ENCODE peak calls at places on chromosome 1, in eight cellular contexts. V is thyroid gland, O is thoracic aorta, T is AG04450, U is breast epithelium, B is PC-3, S is brain microvascular endothelial cell, M is astrocyte of the cerebellum. K is an unnamed sample.

GRCh38 chr1:38028671-38029070 is 16.1 kb downstream of the UTP11 start:
- DNase-seq in V (no peak), O (no peak), T (no peak), U (no peak), B (no peak), S (no peak), M (no peak), K (no peak)

GRCh38 chr1:152110860-152111514 is 4.3 kb downstream of the TCHH start:
- DNase-seq in V (no peak), O (no peak), T (no peak), U (no peak), B (peak; percentile 50), S (peak; percentile 20), M (no peak), K (peak; percentile 48)

GRCh38 chr1:7501259-7501560 is 269.9 kb upstream of the VAMP3 start:
- DNase-seq in V (no peak), O (no peak), T (no peak), U (no peak), B (no peak), S (no peak), M (no peak), K (no peak)

GRCh38 chr1:108692724-108693655 is 880 bp downstream of the PRPF38B start:
- DNase-seq in V (peak; percentile 40), O (no peak), T (peak; percentile 8), U (peak; percentile 56), B (peak; percentile 49), S (peak; percentile 47), M (peak; percentile 46), K (peak; percentile 79)

GRCh38 chr1:227938911-227939790 is 8.6 kb downstream of the WNT9A start:
- DNase-seq in V (no peak), O (no peak), T (no peak), U (peak; percentile 47), B (no peak), S (no peak), M (no peak), K (no peak)

GRCh38 chr1:219085082-219085481 is 88.6 kb upstream of the LYPLAL1 start:
- DNase-seq in V (no peak), O (no peak), T (no peak), U (no peak), B (peak; percentile 89), S (no peak), M (no peak), K (peak; percentile 86)

GRCh38 chr1:237126180-237126579 is 84.2 kb downstream of the RYR2 start:
- DNase-seq in V (no peak), O (no peak), T (no peak), U (no peak), B (no peak), S (no peak), M (no peak), K (no peak)

GRCh38 chr1:1996207-1996651 is 7.4 kb downstream of the CFAP74 start:
- DNase-seq in V (no peak), O (no peak), T (no peak), U (no peak), B (no peak), S (no peak), M (no peak), K (no peak)

GRCh38 chr1:9542425-9542824 is 3.2 kb downstream of the SLC25A33 start:
- DNase-seq in V (peak; percentile 43), O (no peak), T (no peak), U (no peak), B (peak; percentile 34), S (peak; percentile 12), M (peak; percentile 48), K (peak; percentile 61)

DNA sequence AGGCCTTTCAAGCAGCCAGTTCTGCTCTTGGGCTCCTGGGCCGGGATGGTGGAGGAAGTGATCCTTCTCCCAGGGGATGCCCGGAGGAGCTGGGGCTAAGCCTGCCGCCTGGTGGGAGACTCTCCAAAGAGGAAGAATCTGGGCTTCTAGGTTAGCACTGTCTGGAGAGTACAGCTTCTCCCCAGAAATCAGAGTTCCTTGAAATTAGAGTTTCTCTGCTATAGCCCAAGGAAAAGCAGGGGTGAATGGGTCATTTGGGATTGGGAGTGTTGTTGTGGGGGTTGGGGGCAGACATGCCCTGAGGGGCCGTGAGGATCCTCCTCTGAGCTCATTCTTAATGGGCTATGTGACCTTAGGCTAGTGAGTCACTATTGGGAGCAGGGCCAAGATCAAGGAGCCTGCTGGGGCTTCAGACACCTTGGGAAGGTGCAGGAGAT is 6.5 kb downstream of the LGR6 start:
- DNase-seq in V (no peak), O (no peak), T (no peak), U (no peak), B (peak; percentile 81), S (no peak), M (no peak), K (no peak)
- TF ChIP-seq CTCF in V (no peak), O (peak; percentile 26), T (no peak), U (no peak), B (no peak), S (peak; percentile 31), M (no peak), K (no peak)

GRCh38 chr1:167616521-167616920 is 13.5 kb upstream of the RCSD1 start:
- DNase-seq in V (no peak), O (no peak), T (no peak), U (no peak), B (no peak), S (no peak), M (no peak), K (no peak)
- H3K4me3 ChIP-seq in V (no peak overlapping the region), O (no peak overlapping the region), T (no peak overlapping the region), U (no peak overlapping the region), B (no peak overlapping the region), S (no peak overlapping the region), M (no peak overlapping the region), K (no peak overlapping the region)

DNA sequence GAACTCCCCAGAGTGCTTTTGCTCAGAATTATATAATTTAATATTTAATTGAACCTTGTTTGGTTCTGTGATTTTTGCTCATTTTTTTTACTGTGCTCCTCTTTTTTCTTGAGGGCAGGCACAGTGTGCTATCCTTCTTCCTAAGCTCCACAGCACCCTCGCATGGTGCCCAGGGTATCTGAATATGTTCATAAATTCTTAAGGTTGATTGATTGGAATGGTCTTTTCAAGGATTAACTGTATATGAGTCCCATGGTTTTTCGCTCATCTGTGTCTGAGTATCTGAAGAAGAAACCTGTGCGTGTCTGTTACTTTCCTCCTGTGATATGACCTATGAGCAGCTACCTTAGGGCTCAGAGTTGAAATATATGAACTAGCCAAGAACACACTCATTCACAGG is 393.7 kb downstream of the HLX start:
- DNase-seq in V (no peak), O (no peak), T (no peak), U (no peak), B (peak; percentile 68), S (no peak), M (no peak), K (no peak)
- TF ChIP-seq CTCF in V (no peak), O (no peak), T (no peak), U (no peak), B (peak; percentile 81), S (no peak), M (no peak), K (peak; percentile 13)

GRCh38 chr1:23913212-23913880 is at the start of gene CNR2:
- DNase-seq in V (peak; percentile 88), O (no peak), T (no peak), U (no peak), B (no peak), S (no peak), M (no peak), K (no peak)
- H3K4me3 ChIP-seq in V (no peak within 1 kb of the TSS), O (no peak within 1 kb of the TSS), T (no peak within 1 kb of the TSS), U (no peak within 1 kb of the TSS), B (no peak within 1 kb of the TSS), S (no peak within 1 kb of the TSS), M (no peak within 1 kb of the TSS), K (no peak within 1 kb of the TSS)

DNA sequence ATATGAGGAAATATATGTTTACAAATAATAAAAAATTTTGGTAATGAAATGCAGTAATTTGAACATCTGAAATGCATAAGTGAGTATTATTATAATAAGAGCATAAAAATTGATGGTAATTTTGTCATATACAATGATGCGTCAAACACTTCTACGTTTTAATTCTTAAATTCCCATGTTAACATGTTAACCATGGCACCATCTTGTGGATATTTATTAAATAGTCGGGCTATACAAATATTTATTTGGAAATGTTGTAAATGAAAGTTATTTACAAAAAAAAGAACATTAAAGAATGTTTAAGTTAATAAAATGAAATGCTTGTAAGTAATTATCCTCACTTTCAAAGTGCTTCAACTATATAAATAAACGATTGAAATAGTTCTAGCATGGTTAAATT is 57.2 kb upstream of the C1orf185 start:
- DNase-seq in V (no peak), O (no peak), T (no peak), U (no peak), B (peak; percentile 50), S (no peak), M (no peak), K (peak; percentile 35)
- TF ChIP-seq CTCF in V (no peak), O (no peak), T (no peak), U (peak; percentile 21), B (peak; percentile 58), S (no peak), M (no peak), K (peak; percentile 25)

DNA sequence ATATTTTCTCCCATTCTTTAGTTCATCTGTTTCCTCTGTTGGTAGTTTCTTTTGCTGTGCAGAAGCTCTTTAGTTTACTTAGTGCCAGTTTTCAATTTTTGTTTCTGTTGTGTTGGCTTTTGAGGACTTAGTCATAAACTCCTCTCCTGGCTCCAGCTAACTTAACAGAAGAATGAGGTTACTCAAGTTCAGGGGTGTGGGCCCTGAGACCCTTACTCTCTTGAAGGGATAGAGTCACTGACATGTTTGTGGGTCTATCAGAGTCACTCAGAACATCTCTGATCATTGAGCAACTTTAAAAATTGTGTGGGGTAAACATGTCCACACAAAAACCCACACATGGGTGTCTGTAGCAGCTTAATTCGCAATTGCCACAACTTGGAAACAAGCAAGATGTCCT is 14.2 kb downstream of the AGT start:
- DNase-seq in V (no peak), O (no peak), T (no peak), U (no peak), B (no peak), S (no peak), M (no peak), K (no peak)
- H3K4me3 ChIP-seq in V (no peak overlapping the region), O (no peak overlapping the region), T (no peak overlapping the region), U (no peak overlapping the region), B (no peak overlapping the region), S (no peak overlapping the region), M (no peak overlapping the region), K (no peak overlapping the region)

GRCh38 chr1:153203130-153203529 is at the start of gene LELP1:
- DNase-seq in V (no peak), O (no peak), T (no peak), U (no peak), B (no peak), S (no peak), M (no peak), K (no peak)
- TF ChIP-seq CTCF in V (no peak), O (no peak), T (no peak), U (no peak), B (no peak), S (no peak), M (no peak), K (no peak)

DNA sequence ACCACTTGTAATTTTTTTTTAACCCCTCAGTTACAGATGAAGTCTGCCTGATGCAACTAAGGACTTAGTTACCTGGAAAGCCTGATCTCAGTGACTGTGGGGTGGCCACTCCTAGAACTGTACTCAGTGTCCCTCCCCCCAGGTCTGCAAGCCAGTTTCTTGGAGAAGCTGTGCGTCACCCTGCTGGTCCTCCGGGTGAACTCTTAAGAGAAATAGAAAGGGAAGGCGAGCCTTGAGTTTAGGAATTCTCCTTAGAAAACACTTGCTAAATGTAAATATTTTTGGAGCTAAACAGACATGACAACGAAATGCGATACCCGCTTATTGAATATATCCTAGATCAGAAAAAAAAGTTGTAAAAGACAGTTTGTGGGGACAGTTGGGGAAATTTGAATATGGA is 730 bp downstream of the SLC16A4 start:
- DNase-seq in V (peak; percentile 74), O (no peak), T (no peak), U (no peak), B (no peak), S (peak; percentile 86), M (peak; percentile 29), K (peak; percentile 80)
- H3K4me3 ChIP-seq in V (peak overlapping the region; percentile 9), O (peak overlapping the region; percentile 70), T (peak overlapping the region; percentile 57), U (no peak overlapping the region), B (no peak overlapping the region), S (peak overlapping the region; percentile 50), M (peak overlapping the region; percentile 31), K (peak overlapping the region; percentile 27)

K was measured in fibroblast of mammary gland.